ENCODE peak calls at places on chromosomes 13 and 19, in eight cellular contexts. N, C, D, F, U, L, V and Y are unnamed samples. For H3K27me3 and H3K4me1, the result is how much of the 10 kb centered on the place peaks cover.

GRCh38 chr19:23771761-23772667 is 13.3 kb upstream of the ZNF681 start:
- DNase-seq in N (no peak), C (no peak), D (no peak), F (no peak), U (no peak), L (no peak), V (no peak), Y (no peak)

GRCh38 chr13:41960700-41961697 is at the start of gene VWA8:
- DNase-seq in N (peak), C (peak), D (peak), F (peak), U (peak), L (peak), V (peak), Y (peak)

GRCh38 chr19:38650180-38650775 is 2.8 kb downstream of the ACTN4 start:
- DNase-seq in N (no peak), C (no peak), D (no peak), F (peak), U (no peak), L (no peak), V (no peak), Y (no peak)

GRCh38 chr19:33403221-33403972 is 29.9 kb downstream of the CEBPG start:
- DNase-seq in N (peak), C (peak), D (peak), F (peak), U (peak), L (peak), V (no peak), Y (no peak)

GRCh38 chr19:50419580-50420035 is 870 bp downstream of the SPIB start:
- DNase-seq in N (no peak), C (no peak), D (no peak), F (no peak), U (no peak), L (no peak), V (no peak), Y (no peak)

GRCh38 chr19:11699931-11700794 is 38.6 kb downstream of the ZNF823 start:
- DNase-seq in N (no peak), C (no peak), D (peak), F (peak), U (no peak), L (no peak), V (no peak), Y (no peak)

GRCh38 chr13:59437902-59438301 is 725.8 kb downstream of the DIAPH3 start:
- DNase-seq in N (no peak), C (no peak), D (peak), F (no peak), U (no peak), L (no peak), V (no peak), Y (no peak)

GRCh38 chr13:46339035-46339666 is 47.9 kb downstream of the RUBCNL start:
- DNase-seq in N (peak), C (peak), D (peak), F (no peak), U (peak), L (no peak), V (no peak), Y (no peak)

GRCh38 chr13:73924607-73925006 is 209.6 kb downstream of the KLF12 start:
- DNase-seq in N (no peak), C (no peak), D (no peak), F (no peak), U (no peak), L (no peak), V (no peak), Y (peak)

GRCh38 chr13:93318538-93318937 is 91.9 kb downstream of the GPC6 start:
- DNase-seq in N (no peak), C (no peak), D (peak), F (no peak), U (no peak), L (no peak), V (no peak), Y (no peak)

GRCh38 chr13:20760872-20761271 is 12.9 kb downstream of the EEF1AKMT1 start:
- DNase-seq in N (no peak), C (no peak), D (no peak), F (no peak), U (no peak), L (no peak), V (no peak), Y (no peak)

GRCh38 chr13:41411536-41411935 is 45.8 kb upstream of the RGCC start:
- DNase-seq in N (no peak), C (peak), D (peak), F (no peak), U (no peak), L (no peak), V (no peak), Y (peak)

GRCh38 chr19:46408611-46409039 is 4.7 kb downstream of the CCDC8 start:
- DNase-seq in N (peak), C (peak), D (peak), F (peak), U (no peak), L (peak), V (peak), Y (no peak)

GRCh38 chr13:114115191-114115671 is 17.2 kb downstream of the RASA3 start:
- DNase-seq in N (peak), C (no peak), D (peak), F (peak), U (no peak), L (peak), V (peak), Y (no peak)

GRCh38 chr19:51131780-51132680 is 7.3 kb downstream of the SIGLEC9 start:
- DNase-seq in N (peak), C (no peak), D (peak), F (peak), U (no peak), L (no peak), V (no peak), Y (peak)

GRCh38 chr13:78940444-78940843 is 281.5 kb upstream of the OBI1 start:
- DNase-seq in N (no peak), C (no peak), D (no peak), F (no peak), U (no peak), L (no peak), V (no peak), Y (no peak)

GRCh38 chr19:7730286-7731217 is 1.4 kb downstream of the CLEC4G start:
- DNase-seq in N (no peak), C (no peak), D (no peak), F (no peak), U (no peak), L (no peak), V (no peak), Y (no peak)

GRCh38 chr19:3324405-3324856 is 42.0 kb upstream of the NFIC start:
- DNase-seq in N (peak), C (peak), D (no peak), F (peak), U (no peak), L (peak), V (no peak), Y (peak)

GRCh38 chr13:30431269-30431950 is 9.1 kb downstream of the UBE2L5 start:
- DNase-seq in N (no peak), C (no peak), D (no peak), F (no peak), U (no peak), L (no peak), V (no peak), Y (no peak)

GRCh38 chr19:43423779-43424178 is 9.1 kb downstream of the TEX101 start:
- DNase-seq in N (no peak), C (no peak), D (no peak), F (no peak), U (no peak), L (no peak), V (no peak), Y (no peak)

GRCh38 chr13:44331912-44332840 is 41.4 kb upstream of the SERP2 start:
- DNase-seq in N (peak), C (peak), D (peak), F (peak), U (peak), L (no peak), V (peak), Y (no peak)

GRCh38 chr19:3338541-3339181 is 27.7 kb upstream of the NFIC start:
- DNase-seq in N (peak), C (peak), D (no peak), F (peak), U (peak), L (peak), V (no peak), Y (peak)

GRCh38 chr13:23718916-23719470 is 148.8 kb downstream of the TNFRSF19 start:
- DNase-seq in N (no peak), C (no peak), D (peak), F (no peak), U (no peak), L (no peak), V (no peak), Y (no peak)

GRCh38 chr19:15177269-15178116 is 23.3 kb downstream of the NOTCH3 start:
- DNase-seq in N (peak), C (peak), D (peak), F (peak), U (peak), L (peak), V (peak), Y (peak)

GRCh38 chr13:24183741-24184182 is 23.2 kb downstream of the SPATA13 start:
- DNase-seq in N (no peak), C (no peak), D (no peak), F (peak), U (peak), L (no peak), V (no peak), Y (no peak)

GRCh38 chr13:45416521-45417125 is 1.6 kb downstream of the SLC25A30 start:
- DNase-seq in N (no peak), C (no peak), D (no peak), F (no peak), U (no peak), L (no peak), V (no peak), Y (no peak)

GRCh38 chr13:77345150-77345780 is 18.4 kb upstream of the MYCBP2 start:
- DNase-seq in N (no peak), C (no peak), D (no peak), F (no peak), U (no peak), L (no peak), V (no peak), Y (peak)

GRCh38 chr13:100721885-100722512 is 47.4 kb upstream of the TMTC4 start:
- DNase-seq in N (no peak), C (peak), D (peak), F (peak), U (peak), L (no peak), V (no peak), Y (peak)

GRCh38 chr13:41905600-41906254 is 55.2 kb downstream of the VWA8 start:
- DNase-seq in N (no peak), C (no peak), D (peak), F (no peak), U (no peak), L (no peak), V (no peak), Y (peak)

GRCh38 chr19:17830567-17831418 is 9.5 kb upstream of the INSL3 start:
- DNase-seq in N (peak), C (no peak), D (peak), F (peak), U (peak), L (peak), V (peak), Y (no peak)

GRCh38 chr13:50576156-50576555 is 267.3 kb downstream of the DLEU7 start:
- DNase-seq in N (no peak), C (no peak), D (no peak), F (peak), U (peak), L (peak), V (no peak), Y (no peak)

GRCh38 chr13:49993666-49994065 is 3.2 kb upstream of the TRIM13 start:
- DNase-seq in N (no peak), C (no peak), D (no peak), F (no peak), U (no peak), L (no peak), V (no peak), Y (no peak)

GRCh38 chr19:9848060-9848459 is 12.9 kb downstream of the PIN1 start:
- DNase-seq in N (no peak), C (no peak), D (no peak), F (no peak), U (no peak), L (no peak), V (no peak), Y (no peak)

GRCh38 chr13:46712524-46712923 is 84.4 kb downstream of the ESD start:
- DNase-seq in N (no peak), C (no peak), D (no peak), F (no peak), U (no peak), L (no peak), V (no peak), Y (no peak)

GRCh38 chr19:18170714-18171255 is 2.8 kb upstream of the IFI30 start:
- DNase-seq in N (peak), C (peak), D (no peak), F (peak), U (peak), L (no peak), V (no peak), Y (no peak)

GRCh38 chr13:42395066-42395821 is 123.3 kb downstream of the AKAP11 start:
- DNase-seq in N (no peak), C (no peak), D (no peak), F (no peak), U (no peak), L (no peak), V (no peak), Y (peak)

GRCh38 chr19:7978196-7978825 is 27.1 kb downstream of the ELAVL1 start:
- DNase-seq in N (no peak), C (no peak), D (no peak), F (no peak), U (no peak), L (peak), V (no peak), Y (no peak)

GRCh38 chr13:49026851-49027250 is 51.1 kb downstream of the FNDC3A start:
- DNase-seq in N (no peak), C (no peak), D (peak), F (no peak), U (no peak), L (no peak), V (no peak), Y (no peak)

GRCh38 chr19:1720237-1720636 is 33.1 kb upstream of the ONECUT3 start:
- DNase-seq in N (no peak), C (no peak), D (no peak), F (no peak), U (no peak), L (no peak), V (no peak), Y (no peak)
- H3K27me3 ChIP-seq in N (under half), C (under half), D (under half), F (under half), U (under half), L (under half), V (under half), Y (under half)

DNA sequence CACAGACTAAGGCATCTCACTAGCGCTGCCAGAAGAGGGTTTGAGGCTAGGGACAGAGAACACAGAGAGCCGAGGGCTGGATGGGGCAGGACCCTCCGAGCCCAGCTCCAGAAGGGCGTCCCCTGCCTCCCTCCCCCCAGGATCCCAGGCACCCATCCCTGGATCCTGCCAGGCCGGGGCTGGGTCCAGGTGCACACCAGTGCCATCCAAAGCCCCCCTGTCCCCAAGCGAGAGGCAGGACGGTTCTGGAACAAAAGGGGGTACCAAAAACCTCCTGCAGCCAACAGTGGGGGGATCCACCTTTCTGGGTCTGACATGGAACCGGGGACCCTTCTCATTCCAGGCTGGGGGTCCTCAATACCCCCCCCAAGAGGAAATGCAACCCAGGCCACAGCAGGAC is 4.4 kb upstream of the REXO1 start:
- DNase-seq in N (no peak), C (no peak), D (no peak), F (no peak), U (no peak), L (no peak), V (no peak), Y (no peak)
- H3K4me1 ChIP-seq in N (under half), C (half or more), D (under half), F (under half), U (under half), L (half or more), V (under half), Y (half or more)

DNA sequence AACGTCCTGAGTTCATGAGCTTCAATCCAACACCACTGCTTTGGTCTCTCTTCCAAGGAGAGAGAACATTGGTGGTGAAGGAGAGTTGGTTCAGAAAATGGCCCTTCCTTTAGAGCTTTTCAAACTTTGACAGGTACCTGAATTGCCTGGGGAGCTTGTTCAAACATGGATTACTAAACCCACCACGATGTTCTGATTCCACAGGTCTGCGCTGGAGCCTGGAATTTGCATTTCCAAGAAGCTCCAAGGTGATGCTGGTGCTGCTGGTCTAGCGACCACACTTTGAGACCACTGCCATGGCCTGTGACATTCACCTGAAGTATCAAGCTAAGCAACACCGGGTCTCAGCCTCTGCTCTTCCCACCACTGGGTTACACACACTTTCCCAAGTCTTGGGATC is 60.2 kb downstream of the GSX1 start:
- DNase-seq in N (no peak), C (no peak), D (no peak), F (no peak), U (no peak), L (no peak), V (no peak), Y (no peak)
- H3K27me3 ChIP-seq in N (under half), C (under half), D (under half), F (under half), U (under half), L (under half), V (under half), Y (under half)

GRCh38 chr13:40341501-40341900 is 324.9 kb downstream of the FOXO1 start:
- DNase-seq in N (no peak), C (no peak), D (no peak), F (no peak), U (no peak), L (no peak), V (no peak), Y (no peak)

GRCh38 chr13:40341086-40341471 is 325.4 kb downstream of the FOXO1 start:
- DNase-seq in N (no peak), C (no peak), D (no peak), F (no peak), U (no peak), L (no peak), V (no peak), Y (no peak)

GRCh38 chr13:40338217-40338616 is 328.2 kb downstream of the FOXO1 start:
- DNase-seq in N (no peak), C (no peak), D (no peak), F (no peak), U (no peak), L (no peak), V (no peak), Y (no peak)

GRCh38 chr13:40342461-40342860 is 324.0 kb downstream of the FOXO1 start:
- DNase-seq in N (no peak), C (no peak), D (no peak), F (no peak), U (no peak), L (no peak), V (no peak), Y (no peak)

GRCh38 chr13:40340368-40341085 is 325.9 kb downstream of the FOXO1 start:
- DNase-seq in N (no peak), C (no peak), D (no peak), F (peak), U (peak), L (no peak), V (no peak), Y (no peak)
- H3K4me1 ChIP-seq in N (under half), C (under half), D (under half), F (half or more), U (under half), L (under half), V (under half), Y (under half)

GRCh38 chr19:40423938-40424337 is 1.9 kb downstream of the SERTAD1 start:
- DNase-seq in N (no peak), C (no peak), D (no peak), F (no peak), U (no peak), L (no peak), V (no peak), Y (no peak)

GRCh38 chr19:40422428-40423226 is 3.2 kb downstream of the SERTAD1 start:
- DNase-seq in N (no peak), C (no peak), D (no peak), F (no peak), U (no peak), L (no peak), V (no peak), Y (no peak)

GRCh38 chr19:40421468-40421778 is 4.4 kb downstream of the SERTAD1 start:
- DNase-seq in N (no peak), C (no peak), D (no peak), F (no peak), U (no peak), L (no peak), V (no peak), Y (no peak)

GRCh38 chr19:40424637-40425449 is 949 bp downstream of the SERTAD1 start:
- DNase-seq in N (no peak), C (no peak), D (peak), F (no peak), U (no peak), L (no peak), V (no peak), Y (no peak)

GRCh38 chr19:40423227-40423566 is 2.6 kb downstream of the SERTAD1 start:
- DNase-seq in N (no peak), C (no peak), D (no peak), F (no peak), U (no peak), L (peak), V (no peak), Y (no peak)
- H3K27me3 ChIP-seq in N (under half), C (under half), D (under half), F (under half), U (under half), L (under half), V (under half), Y (under half)

GRCh38 chr19:56348289-56348877 is 33.7 kb upstream of the ZSCAN5A start:
- DNase-seq in N (no peak), C (no peak), D (peak), F (no peak), U (no peak), L (no peak), V (no peak), Y (no peak)
- H3K4me1 ChIP-seq in N (under half), C (under half), D (under half), F (under half), U (under half), L (under half), V (under half), Y (under half)

GRCh38 chr19:1317274-1317673 is 31.6 kb downstream of the EFNA2 start:
- DNase-seq in N (no peak), C (no peak), D (no peak), F (no peak), U (no peak), L (no peak), V (no peak), Y (no peak)

GRCh38 chr19:1316466-1316865 is 30.8 kb downstream of the EFNA2 start:
- DNase-seq in N (no peak), C (no peak), D (no peak), F (no peak), U (no peak), L (peak), V (no peak), Y (no peak)

GRCh38 chr19:1321539-1321938 is 35.9 kb downstream of the EFNA2 start:
- DNase-seq in N (no peak), C (no peak), D (no peak), F (no peak), U (no peak), L (no peak), V (no peak), Y (no peak)

GRCh38 chr19:1315470-1316166 is 29.9 kb downstream of the EFNA2 start:
- DNase-seq in N (no peak), C (no peak), D (peak), F (peak), U (peak), L (peak), V (no peak), Y (no peak)

GRCh38 chr19:1318678-1319471 is 33.2 kb downstream of the EFNA2 start:
- DNase-seq in N (no peak), C (no peak), D (peak), F (no peak), U (no peak), L (peak), V (no peak), Y (no peak)
- H3K27me3 ChIP-seq in N (under half), C (under half), D (under half), F (under half), U (under half), L (under half), V (under half), Y (under half)